ENCODE peak calls at places on chromosomes 1 and 21, in seven cellular contexts. One of them, this sample, is unnamed. For H3K27me3, the result is how much of the 10 kb centered on the place peaks cover.

GRCh38 chr1:234154320-234155251 is 218.7 kb upstream of the COA6 start:
- DNase-seq in CD4-positive, alpha-beta memory T cell: no peak
- DNase-seq in GM23338: peak
- DNase-seq in ovary: no peak
- DNase-seq in IMR-90: peak
- DNase-seq in HAP-1: peak
- DNase-seq in psoas muscle: no peak
- DNase-seq in this sample: peak

GRCh38 chr1:178739285-178740045 is 14.4 kb downstream of the RALGPS2 start:
- DNase-seq in CD4-positive, alpha-beta memory T cell: no peak
- DNase-seq in GM23338: no peak
- DNase-seq in HAP-1: no peak
- DNase-seq in IMR-90: peak
- DNase-seq in psoas muscle: no peak
- DNase-seq in ovary: no peak
- DNase-seq in this sample: no peak

GRCh38 chr1:45802343-45803298 is 791 bp upstream of the MAST2 start:
- DNase-seq in IMR-90: peak
- DNase-seq in ovary: peak
- DNase-seq in GM23338: peak
- DNase-seq in psoas muscle: peak
- DNase-seq in HAP-1: peak
- DNase-seq in CD4-positive, alpha-beta memory T cell: no peak
- DNase-seq in this sample: peak

GRCh38 chr1:112011231-112011630 is 21.8 kb upstream of the KCND3 start:
- DNase-seq in CD4-positive, alpha-beta memory T cell: no peak
- DNase-seq in psoas muscle: peak
- DNase-seq in IMR-90: peak
- DNase-seq in HAP-1: no peak
- DNase-seq in GM23338: no peak
- DNase-seq in ovary: no peak
- DNase-seq in this sample: no peak

GRCh38 chr1:222247081-222247480 is 300.8 kb downstream of the HHIPL2 start:
- DNase-seq in psoas muscle: no peak
- DNase-seq in IMR-90: no peak
- DNase-seq in ovary: no peak
- DNase-seq in GM23338: peak
- DNase-seq in HAP-1: no peak
- DNase-seq in CD4-positive, alpha-beta memory T cell: no peak
- DNase-seq in this sample: no peak

GRCh38 chr1:107538502-107538901 is 397.7 kb downstream of the NTNG1 start:
- DNase-seq in GM23338: peak
- DNase-seq in ovary: no peak
- DNase-seq in IMR-90: no peak
- DNase-seq in psoas muscle: no peak
- DNase-seq in HAP-1: no peak
- DNase-seq in CD4-positive, alpha-beta memory T cell: no peak
- DNase-seq in this sample: no peak

GRCh38 chr1:54577612-54578011 is 29.6 kb downstream of the ACOT11 start:
- DNase-seq in CD4-positive, alpha-beta memory T cell: no peak
- DNase-seq in HAP-1: no peak
- DNase-seq in IMR-90: peak
- DNase-seq in GM23338: no peak
- DNase-seq in ovary: peak
- DNase-seq in psoas muscle: peak
- DNase-seq in this sample: peak

GRCh38 chr1:108897865-108898720 is 21.3 kb downstream of the GPSM2 start:
- DNase-seq in psoas muscle: no peak
- DNase-seq in ovary: no peak
- DNase-seq in GM23338: peak
- DNase-seq in IMR-90: peak
- DNase-seq in HAP-1: peak
- DNase-seq in CD4-positive, alpha-beta memory T cell: peak
- DNase-seq in this sample: peak

GRCh38 chr21:38938343-38938742 is 132.6 kb downstream of the ETS2 start:
- DNase-seq in IMR-90: peak
- DNase-seq in ovary: no peak
- DNase-seq in GM23338: peak
- DNase-seq in CD4-positive, alpha-beta memory T cell: no peak
- DNase-seq in HAP-1: no peak
- DNase-seq in psoas muscle: no peak
- DNase-seq in this sample: peak

GRCh38 chr1:166032901-166033371 is 133.9 kb downstream of the FAM78B start:
- DNase-seq in ovary: no peak
- DNase-seq in GM23338: no peak
- DNase-seq in CD4-positive, alpha-beta memory T cell: no peak
- DNase-seq in IMR-90: no peak
- DNase-seq in psoas muscle: peak
- DNase-seq in HAP-1: no peak
- DNase-seq in this sample: peak

GRCh38 chr1:151729157-151729965 is 8.0 kb downstream of the RIIAD1 start:
- DNase-seq in HAP-1: no peak
- DNase-seq in ovary: no peak
- DNase-seq in GM23338: no peak
- DNase-seq in psoas muscle: no peak
- DNase-seq in CD4-positive, alpha-beta memory T cell: no peak
- DNase-seq in IMR-90: no peak
- DNase-seq in this sample: no peak

GRCh38 chr1:54806931-54807611 is 5.9 kb upstream of the TTC22 start:
- DNase-seq in psoas muscle: no peak
- DNase-seq in IMR-90: peak
- DNase-seq in HAP-1: no peak
- DNase-seq in CD4-positive, alpha-beta memory T cell: no peak
- DNase-seq in ovary: no peak
- DNase-seq in GM23338: no peak
- DNase-seq in this sample: no peak

GRCh38 chr1:1470626-1471388 is 758 bp upstream of the ATAD3B start:
- DNase-seq in HAP-1: no peak
- DNase-seq in GM23338: peak
- DNase-seq in IMR-90: no peak
- DNase-seq in psoas muscle: no peak
- DNase-seq in CD4-positive, alpha-beta memory T cell: peak
- DNase-seq in ovary: no peak
- DNase-seq in this sample: no peak

GRCh38 chr1:7551442-7551841 is 219.7 kb upstream of the VAMP3 start:
- DNase-seq in HAP-1: no peak
- DNase-seq in psoas muscle: no peak
- DNase-seq in ovary: no peak
- DNase-seq in GM23338: no peak
- DNase-seq in IMR-90: no peak
- DNase-seq in CD4-positive, alpha-beta memory T cell: no peak
- DNase-seq in this sample: no peak

GRCh38 chr1:9605946-9606455 is 17.3 kb downstream of the TMEM201 start:
- DNase-seq in ovary: no peak
- DNase-seq in HAP-1: no peak
- DNase-seq in GM23338: no peak
- DNase-seq in IMR-90: no peak
- DNase-seq in CD4-positive, alpha-beta memory T cell: no peak
- DNase-seq in psoas muscle: no peak
- DNase-seq in this sample: no peak

DNA sequence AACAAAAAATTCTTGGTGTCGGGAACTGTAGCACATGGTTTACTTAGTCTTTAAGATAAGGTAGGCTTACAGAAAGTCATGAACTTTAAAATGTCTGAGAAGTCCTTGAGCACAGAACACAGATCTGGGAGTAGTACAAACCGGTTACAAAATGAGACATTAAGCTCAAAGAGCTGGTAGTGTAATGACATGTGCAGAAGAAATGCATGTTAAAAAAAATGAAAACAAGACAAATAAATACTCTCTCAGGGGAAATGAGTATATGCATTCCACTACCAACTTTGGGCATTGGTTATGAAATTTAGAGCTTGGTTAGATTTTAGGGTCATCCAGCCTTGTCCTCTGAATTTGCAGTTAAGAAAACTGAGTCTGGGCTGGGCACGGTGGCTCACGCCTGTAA is 91.5 kb upstream of the F3 start:
- DNase-seq in GM23338: no peak
- DNase-seq in IMR-90: peak
- DNase-seq in HAP-1: no peak
- DNase-seq in psoas muscle: no peak
- DNase-seq in CD4-positive, alpha-beta memory T cell: no peak
- DNase-seq in ovary: no peak
- DNase-seq in this sample: no peak
- H3K27me3 ChIP-seq in GM23338: under half
- H3K27me3 ChIP-seq in IMR-90: under half
- H3K27me3 ChIP-seq in HAP-1: under half
- H3K27me3 ChIP-seq in psoas muscle: under half
- H3K27me3 ChIP-seq in CD4-positive, alpha-beta memory T cell: under half
- H3K27me3 ChIP-seq in ovary: under half
- H3K27me3 ChIP-seq in this sample: under half

DNA sequence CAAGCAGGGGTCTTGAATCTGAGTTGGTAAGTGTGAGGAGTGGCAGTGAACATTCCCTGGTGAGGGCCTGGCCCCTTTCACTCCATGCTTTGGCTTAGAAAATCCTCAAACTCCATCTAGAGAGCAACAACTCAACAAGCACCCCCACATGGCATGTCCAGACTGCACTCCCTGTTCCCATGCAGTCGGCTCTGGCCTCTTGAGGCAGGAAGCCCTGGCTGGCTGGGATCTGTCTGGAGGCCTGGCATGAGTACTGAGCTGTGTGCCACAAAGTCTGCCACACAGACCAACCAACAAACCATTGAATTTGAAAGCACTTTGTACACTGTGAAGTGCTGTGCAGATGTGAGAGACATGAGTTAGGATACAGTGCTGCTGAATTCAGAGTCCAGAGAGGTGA is 25.2 kb downstream of the COA7 start:
- DNase-seq in GM23338: no peak
- DNase-seq in CD4-positive, alpha-beta memory T cell: no peak
- DNase-seq in psoas muscle: no peak
- DNase-seq in HAP-1: no peak
- DNase-seq in IMR-90: no peak
- DNase-seq in ovary: no peak
- DNase-seq in this sample: no peak
- H3K27me3 ChIP-seq in GM23338: under half
- H3K27me3 ChIP-seq in CD4-positive, alpha-beta memory T cell: under half
- H3K27me3 ChIP-seq in psoas muscle: under half
- H3K27me3 ChIP-seq in HAP-1: under half
- H3K27me3 ChIP-seq in IMR-90: under half
- H3K27me3 ChIP-seq in ovary: under half
- H3K27me3 ChIP-seq in this sample: under half

GRCh38 chr1:201646623-201647022 is 107.7 kb downstream of the NAV1 start:
- DNase-seq in psoas muscle: no peak
- DNase-seq in GM23338: no peak
- DNase-seq in CD4-positive, alpha-beta memory T cell: no peak
- DNase-seq in ovary: no peak
- DNase-seq in HAP-1: no peak
- DNase-seq in IMR-90: no peak
- DNase-seq in this sample: no peak

GRCh38 chr1:201647722-201648065 is 108.8 kb downstream of the NAV1 start:
- DNase-seq in IMR-90: no peak
- DNase-seq in psoas muscle: no peak
- DNase-seq in ovary: no peak
- DNase-seq in CD4-positive, alpha-beta memory T cell: no peak
- DNase-seq in HAP-1: no peak
- DNase-seq in GM23338: peak
- DNase-seq in this sample: no peak

GRCh38 chr1:201647094-201647493 is 108.2 kb downstream of the NAV1 start:
- DNase-seq in GM23338: no peak
- DNase-seq in CD4-positive, alpha-beta memory T cell: no peak
- DNase-seq in psoas muscle: no peak
- DNase-seq in ovary: no peak
- DNase-seq in HAP-1: no peak
- DNase-seq in IMR-90: no peak
- DNase-seq in this sample: no peak

GRCh38 chr1:201648911-201649775 is 110.2 kb downstream of the NAV1 start:
- DNase-seq in CD4-positive, alpha-beta memory T cell: no peak
- DNase-seq in HAP-1: no peak
- DNase-seq in IMR-90: peak
- DNase-seq in GM23338: peak
- DNase-seq in psoas muscle: peak
- DNase-seq in ovary: no peak
- DNase-seq in this sample: peak

GRCh38 chr1:201648066-201648910 is 109.4 kb downstream of the NAV1 start:
- DNase-seq in IMR-90: peak
- DNase-seq in CD4-positive, alpha-beta memory T cell: no peak
- DNase-seq in GM23338: peak
- DNase-seq in psoas muscle: peak
- DNase-seq in HAP-1: peak
- DNase-seq in ovary: peak
- DNase-seq in this sample: peak
- H3K27me3 ChIP-seq in IMR-90: under half
- H3K27me3 ChIP-seq in CD4-positive, alpha-beta memory T cell: under half
- H3K27me3 ChIP-seq in GM23338: under half
- H3K27me3 ChIP-seq in psoas muscle: under half
- H3K27me3 ChIP-seq in HAP-1: under half
- H3K27me3 ChIP-seq in ovary: under half
- H3K27me3 ChIP-seq in this sample: under half

GRCh38 chr1:35692310-35692709 is 26.4 kb downstream of the C1orf216 start:
- DNase-seq in HAP-1: peak
- DNase-seq in psoas muscle: no peak
- DNase-seq in IMR-90: no peak
- DNase-seq in ovary: no peak
- DNase-seq in CD4-positive, alpha-beta memory T cell: no peak
- DNase-seq in GM23338: no peak
- DNase-seq in this sample: no peak
- H3K27me3 ChIP-seq in HAP-1: under half
- H3K27me3 ChIP-seq in psoas muscle: under half
- H3K27me3 ChIP-seq in IMR-90: under half
- H3K27me3 ChIP-seq in ovary: under half
- H3K27me3 ChIP-seq in CD4-positive, alpha-beta memory T cell: under half
- H3K27me3 ChIP-seq in GM23338: under half
- H3K27me3 ChIP-seq in this sample: under half

GRCh38 chr1:78231894-78232293 is 186.1 kb downstream of the GIPC2 start:
- DNase-seq in GM23338: no peak
- DNase-seq in CD4-positive, alpha-beta memory T cell: no peak
- DNase-seq in IMR-90: no peak
- DNase-seq in ovary: no peak
- DNase-seq in psoas muscle: no peak
- DNase-seq in HAP-1: no peak
- DNase-seq in this sample: no peak
- H3K27me3 ChIP-seq in GM23338: half or more
- H3K27me3 ChIP-seq in CD4-positive, alpha-beta memory T cell: under half
- H3K27me3 ChIP-seq in IMR-90: under half
- H3K27me3 ChIP-seq in ovary: under half
- H3K27me3 ChIP-seq in psoas muscle: under half
- H3K27me3 ChIP-seq in HAP-1: under half
- H3K27me3 ChIP-seq in this sample: under half

DNA sequence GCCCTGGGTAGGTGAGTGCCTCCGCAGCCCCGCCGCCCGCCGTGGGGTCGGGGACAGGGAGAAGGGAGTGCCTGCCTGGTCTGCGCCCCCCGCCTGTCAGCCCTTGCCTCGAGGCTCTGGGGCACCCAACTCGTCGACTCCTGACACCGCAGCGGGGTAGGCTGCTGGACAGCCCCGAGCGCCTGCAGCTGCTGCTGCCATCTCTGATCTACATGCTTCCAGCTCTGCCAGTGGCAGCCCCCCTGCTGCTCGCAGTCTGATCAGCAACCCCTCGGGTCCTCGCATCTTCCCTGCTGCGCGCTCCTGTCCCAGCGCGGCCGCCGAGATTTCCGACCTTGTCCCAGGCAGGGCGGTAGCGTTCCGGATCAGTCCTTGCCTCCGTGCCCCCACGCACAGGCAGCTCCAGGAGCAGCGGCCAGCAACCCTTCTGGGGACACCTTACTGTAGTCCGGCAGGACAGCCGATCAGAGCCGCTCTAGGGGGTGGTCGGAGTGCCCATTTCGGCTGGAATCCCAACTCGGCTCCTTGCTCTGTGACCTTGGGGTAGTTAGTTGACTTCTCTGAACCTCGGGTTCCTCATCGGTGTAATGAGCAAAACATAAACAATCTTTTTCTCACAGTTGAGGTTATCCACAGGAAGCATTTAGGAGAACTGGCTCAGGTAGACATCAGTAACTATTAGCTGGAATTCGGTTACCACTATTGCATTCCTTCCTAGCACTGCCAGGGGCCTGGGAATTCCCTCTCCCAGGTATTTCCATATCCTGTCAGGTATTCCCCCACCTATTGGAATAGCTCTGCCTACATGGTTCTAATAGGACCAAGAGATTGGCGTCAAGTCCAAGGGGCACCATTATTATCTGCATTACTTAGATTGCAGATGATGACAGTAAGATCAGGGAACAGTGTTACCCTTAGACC is 608 bp downstream of the BCAN start:
- DNase-seq in GM23338: peak
- DNase-seq in psoas muscle: no peak
- DNase-seq in ovary: no peak
- DNase-seq in HAP-1: no peak
- DNase-seq in CD4-positive, alpha-beta memory T cell: no peak
- DNase-seq in IMR-90: no peak
- DNase-seq in this sample: no peak
- H3K27me3 ChIP-seq in GM23338: half or more
- H3K27me3 ChIP-seq in psoas muscle: under half
- H3K27me3 ChIP-seq in ovary: under half
- H3K27me3 ChIP-seq in HAP-1: under half
- H3K27me3 ChIP-seq in CD4-positive, alpha-beta memory T cell: half or more
- H3K27me3 ChIP-seq in IMR-90: half or more
- H3K27me3 ChIP-seq in this sample: under half

This sample was measured in BE2C.